ENCODE peak calls at places on chromosomes 11 and 22, in seven cellular contexts. I, W, Q, D, X, A and K are unnamed samples.

GRCh38 chr11:100098560-100098959 is 588.5 kb upstream of the ARHGAP42 start:
- DNase-seq in I (no peak), W (no peak), Q (no peak), D (no peak), X (no peak), A (no peak), K (no peak)

GRCh38 chr11:22459053-22459452 is 120.9 kb downstream of the SLC17A6 start:
- DNase-seq in I (no peak), W (no peak), Q (no peak), D (no peak), X (no peak), A (no peak), K (no peak)

GRCh38 chr22:24707477-24707816 is 67.1 kb downstream of the PIWIL3 start:
- DNase-seq in I (peak; percentile 40), W (no peak), Q (no peak), D (no peak), X (no peak), A (peak; percentile 57), K (peak; percentile 72)

GRCh38 chr22:30159561-30160353 is 79.5 kb downstream of the HORMAD2 start:
- DNase-seq in I (no peak), W (no peak), Q (peak; percentile 56), D (peak; percentile 39), X (no peak), A (no peak), K (no peak)

GRCh38 chr22:41596776-41597634 is 7.4 kb upstream of the PMM1 start:
- DNase-seq in I (peak; percentile 69), W (peak; percentile 77), Q (no peak), D (no peak), X (peak; percentile 82), A (peak; percentile 70), K (peak; percentile 66)

GRCh38 chr11:35030716-35031213 is 108.2 kb upstream of the CD44 start:
- DNase-seq in I (no peak), W (peak; percentile 32), Q (peak; percentile 91), D (peak; percentile 85), X (no peak), A (peak; percentile 60), K (peak; percentile 87)

GRCh38 chr11:20093775-20094174 is 66.5 kb downstream of the DBX1 start:
- DNase-seq in I (peak; percentile 43), W (no peak), Q (no peak), D (no peak), X (no peak), A (no peak), K (no peak)

GRCh38 chr11:118436639-118437045 is 350 bp downstream of the KMT2A start:
- DNase-seq in I (no peak), W (no peak), Q (no peak), D (no peak), X (no peak), A (peak; percentile 55), K (peak; percentile 56)

GRCh38 chr22:46596032-46596441 is 24.1 kb upstream of the GRAMD4 start:
- DNase-seq in I (peak; percentile 1), W (no peak), Q (no peak), D (peak; percentile 63), X (no peak), A (peak; percentile 58), K (no peak)

GRCh38 chr22:46596819-46597218 is 23.4 kb upstream of the GRAMD4 start:
- DNase-seq in I (no peak), W (no peak), Q (no peak), D (no peak), X (peak; percentile 97), A (peak; percentile 89), K (no peak)

GRCh38 chr22:46600397-46600796 is 19.8 kb upstream of the GRAMD4 start:
- DNase-seq in I (peak; percentile 1), W (no peak), Q (no peak), D (no peak), X (no peak), A (no peak), K (no peak)

GRCh38 chr22:46598737-46599424 is 21.3 kb upstream of the GRAMD4 start:
- DNase-seq in I (no peak), W (no peak), Q (no peak), D (no peak), X (no peak), A (no peak), K (peak; percentile 91)

DNA sequence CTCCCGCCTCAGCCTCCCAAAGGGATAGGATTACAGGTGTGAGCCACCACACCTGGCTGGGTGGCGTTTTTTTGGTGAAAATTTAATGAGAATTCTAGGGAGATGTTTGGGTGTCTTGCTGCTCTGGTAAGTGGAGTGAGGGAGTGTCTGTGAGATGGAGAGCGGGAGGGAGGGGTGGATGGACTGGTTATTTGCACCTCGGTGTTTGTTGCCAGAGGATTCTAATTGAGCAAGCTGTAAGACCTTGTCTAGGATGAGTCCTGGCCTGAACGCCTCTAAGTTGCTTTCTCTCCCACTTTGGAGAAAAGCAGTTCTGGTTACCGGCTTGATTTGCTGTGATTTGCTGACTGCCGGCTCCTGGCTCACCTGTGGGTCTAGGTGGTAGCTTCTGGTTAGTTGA is 22.0 kb upstream of the GRAMD4 start:
- DNase-seq in I (no peak), W (no peak), Q (no peak), D (no peak), X (no peak), A (no peak), K (no peak)
- TF ChIP-seq CTCF in I (no peak), W (no peak), Q (no peak), D (no peak), X (no peak), A (no peak), K (no peak)

GRCh38 chr22:23565942-23566715 is 14.0 kb downstream of the IGLL1 start:
- DNase-seq in I (peak; percentile 67), W (no peak), Q (no peak), D (no peak), X (no peak), A (no peak), K (no peak)

GRCh38 chr22:23569291-23569690 is 10.8 kb downstream of the IGLL1 start:
- DNase-seq in I (no peak), W (no peak), Q (no peak), D (no peak), X (no peak), A (no peak), K (no peak)

GRCh38 chr22:23564276-23564675 is 15.8 kb downstream of the IGLL1 start:
- DNase-seq in I (no peak), W (no peak), Q (no peak), D (no peak), X (no peak), A (no peak), K (no peak)

GRCh38 chr22:23565288-23565941 is 14.7 kb downstream of the IGLL1 start:
- DNase-seq in I (peak; percentile 57), W (no peak), Q (no peak), D (no peak), X (no peak), A (no peak), K (peak; percentile 56)

DNA sequence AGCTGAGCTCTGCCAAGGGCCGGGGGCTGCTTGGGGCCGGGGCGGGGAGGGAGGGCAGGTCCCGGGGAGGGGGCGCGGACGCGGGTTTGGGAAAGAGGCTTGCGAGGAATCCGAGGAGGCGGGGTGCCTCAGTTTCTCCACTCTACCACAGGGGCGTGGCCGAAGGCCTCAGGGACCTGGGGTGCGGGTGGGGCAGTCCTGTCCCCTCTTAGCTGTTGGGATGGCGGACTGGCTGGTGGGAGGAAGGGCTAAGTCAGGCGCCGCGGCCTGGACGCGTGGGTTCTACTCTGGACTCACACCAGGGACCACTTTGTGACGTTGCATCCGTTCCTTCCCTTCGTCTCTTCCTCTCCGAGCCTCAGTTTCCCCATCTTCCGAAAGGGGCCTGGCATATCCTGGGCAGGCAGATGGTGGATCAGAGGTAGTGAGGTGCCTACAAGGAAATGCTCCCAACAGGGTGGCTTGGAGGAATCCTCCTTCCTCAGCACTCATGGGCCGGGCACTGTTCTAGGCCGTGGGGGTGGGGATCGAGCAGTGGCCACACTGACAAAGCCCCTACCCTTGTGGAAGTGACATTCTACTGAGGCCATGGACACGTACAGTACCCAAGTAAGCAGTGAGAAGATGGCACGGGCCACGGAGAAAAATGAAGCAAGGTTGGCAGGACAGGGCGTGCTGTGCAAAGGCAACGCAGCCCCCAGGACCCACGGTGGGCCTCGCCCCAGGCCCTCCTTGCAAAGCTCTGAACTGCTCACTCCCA is 13.2 kb downstream of the IGLL1 start:
- DNase-seq in I (no peak), W (no peak), Q (no peak), D (no peak), X (no peak), A (no peak), K (no peak)
- H3K4me3 ChIP-seq in I (peak overlapping the region; percentile 54), W (peak overlapping the region; percentile 29), Q (no peak overlapping the region), D (no peak overlapping the region), X (peak overlapping the region; percentile 54), A (peak overlapping the region; percentile 56), K (no peak overlapping the region)

DNA sequence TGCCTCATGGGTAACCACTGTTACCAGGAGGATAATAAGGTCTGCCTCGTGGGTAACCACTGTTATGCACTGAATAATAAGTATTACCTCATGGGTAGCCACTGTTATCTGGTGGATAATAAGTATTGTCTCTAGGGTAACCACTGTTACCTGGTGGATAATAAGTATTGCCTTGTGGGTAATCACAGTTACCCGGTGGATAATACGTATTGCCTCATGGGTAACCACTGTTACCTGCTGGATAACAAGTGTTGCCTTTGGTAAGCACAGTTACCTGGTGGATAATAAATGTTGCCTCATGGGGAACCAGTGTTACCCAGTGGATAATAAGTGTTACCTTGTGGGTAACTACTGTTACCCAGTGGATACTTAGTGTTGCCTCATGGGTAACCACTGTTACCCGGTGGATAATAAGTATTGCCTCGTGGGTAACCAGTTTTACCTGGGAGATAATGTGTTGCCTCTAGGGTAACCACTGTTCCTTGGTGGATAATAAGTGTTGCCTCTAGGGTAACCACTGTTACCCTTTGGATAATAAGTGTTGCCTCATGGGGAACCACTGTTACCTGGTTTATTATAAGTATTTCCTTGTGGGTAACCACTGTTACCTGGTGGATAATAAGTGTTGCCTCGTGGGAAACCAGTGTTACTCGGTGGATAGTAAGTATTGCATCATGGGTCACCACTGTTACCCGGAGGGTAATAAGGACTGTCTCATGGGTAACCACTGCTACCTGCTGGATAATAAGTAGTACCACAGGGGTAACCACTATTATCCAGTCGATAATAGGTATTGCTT is 10.6 kb upstream of the NXPE4 start:
- DNase-seq in I (no peak), W (no peak), Q (no peak), D (no peak), X (no peak), A (no peak), K (no peak)
- TF ChIP-seq CTCF in I (no peak), W (no peak), Q (no peak), D (no peak), X (no peak), A (no peak), K (no peak)

GRCh38 chr11:128964463-128964930 is 21.8 kb upstream of the TP53AIP1 start:
- DNase-seq in I (no peak), W (no peak), Q (no peak), D (no peak), X (no peak), A (no peak), K (no peak)

GRCh38 chr11:128967578-128967977 is 24.9 kb upstream of the TP53AIP1 start:
- DNase-seq in I (no peak), W (no peak), Q (no peak), D (no peak), X (no peak), A (no peak), K (no peak)

GRCh38 chr11:128968916-128969315 is 26.2 kb upstream of the TP53AIP1 start:
- DNase-seq in I (no peak), W (no peak), Q (no peak), D (no peak), X (no peak), A (no peak), K (no peak)

GRCh38 chr11:128963744-128964340 is 21.2 kb upstream of the TP53AIP1 start:
- DNase-seq in I (peak; percentile 18), W (no peak), Q (no peak), D (no peak), X (no peak), A (no peak), K (no peak)

GRCh38 chr11:128965485-128965884 is 22.8 kb upstream of the TP53AIP1 start:
- DNase-seq in I (no peak), W (no peak), Q (no peak), D (no peak), X (no peak), A (no peak), K (no peak)
- H3K4me3 ChIP-seq in I (no peak overlapping the region), W (no peak overlapping the region), Q (no peak overlapping the region), D (no peak overlapping the region), X (no peak overlapping the region), A (no peak overlapping the region), K (no peak overlapping the region)